ENCODE peak calls at places on chromosomes 16 and 17, in four cellular contexts. W is tibial nerve; Y is body of pancreas; N is CD8-positive, alpha-beta T cell. X is an unnamed sample. For H3K4me1, the result is how much of the 10 kb centered on the place peaks cover.

GRCh38 chr16:85908444-85908843 is 9.5 kb downstream of the IRF8 start:
- DNase-seq in W (no peak), Y (no peak), N (no peak), X (no peak)

GRCh38 chr16:47037396-47037745 is 63.9 kb upstream of the DNAJA2 start:
- DNase-seq in W (no peak), Y (no peak), N (peak), X (no peak)

GRCh38 chr17:10278218-10278617 is 79.8 kb upstream of the GAS7 start:
- DNase-seq in W (no peak), Y (no peak), N (no peak), X (no peak)

GRCh38 chr17:43224146-43224705 is 4.2 kb downstream of the CCDC200 start:
- DNase-seq in W (peak), Y (no peak), N (no peak), X (no peak)

GRCh38 chr17:3818786-3819185 is 17.8 kb upstream of the ITGAE start:
- DNase-seq in W (no peak), Y (no peak), N (no peak), X (no peak)

GRCh38 chr16:89022051-89022836 is 45.2 kb upstream of the CBFA2T3 start:
- DNase-seq in W (no peak), Y (no peak), N (no peak), X (no peak)

GRCh38 chr16:23270654-23271053 is 31.4 kb upstream of the SCNN1B start:
- DNase-seq in W (no peak), Y (no peak), N (no peak), X (no peak)

GRCh38 chr16:80369138-80369537 is 171.7 kb upstream of the DYNLRB2 start:
- DNase-seq in W (no peak), Y (no peak), N (no peak), X (no peak)

GRCh38 chr17:40309031-40309937 is at the start of gene RARA:
- DNase-seq in W (no peak), Y (peak), N (peak), X (no peak)

GRCh38 chr17:70521821-70522256 is 352.5 kb downstream of the KCNJ2 start:
- DNase-seq in W (peak), Y (peak), N (no peak), X (no peak)

GRCh38 chr17:60170835-60171752 is 21.3 kb downstream of the CA4 start:
- DNase-seq in W (no peak), Y (peak), N (no peak), X (no peak)

GRCh38 chr16:82761236-82761635 is 134.5 kb downstream of the CDH13 start:
- DNase-seq in W (peak), Y (peak), N (no peak), X (no peak)

GRCh38 chr16:50844840-50845239 is 103.0 kb downstream of the CYLD start:
- DNase-seq in W (no peak), Y (no peak), N (no peak), X (no peak)

GRCh38 chr17:48190871-48191270 is 83.3 kb downstream of the SNX11 start:
- DNase-seq in W (no peak), Y (no peak), N (no peak), X (no peak)

GRCh38 chr17:48195910-48196309 is 88.3 kb downstream of the SNX11 start:
- DNase-seq in W (no peak), Y (no peak), N (no peak), X (no peak)

GRCh38 chr17:48194097-48194550 is 86.6 kb downstream of the SNX11 start:
- DNase-seq in W (no peak), Y (no peak), N (no peak), X (no peak)

GRCh38 chr17:48191362-48191761 is 83.8 kb downstream of the SNX11 start:
- DNase-seq in W (no peak), Y (no peak), N (no peak), X (no peak)

GRCh38 chr17:48192321-48192731 is 84.8 kb downstream of the SNX11 start:
- DNase-seq in W (no peak), Y (no peak), N (no peak), X (no peak)
- H3K4me1 ChIP-seq in W (under half), Y (under half), N (under half), X (under half)

GRCh38 chr17:63552211-63552610 is 1.9 kb downstream of the DCAF7 start:
- DNase-seq in W (no peak), Y (no peak), N (no peak), X (peak)

GRCh38 chr17:63549289-63549945 is 860 bp upstream of the DCAF7 start:
- DNase-seq in W (no peak), Y (no peak), N (no peak), X (no peak)

GRCh38 chr17:63550816-63551639 is 751 bp downstream of the DCAF7 start:
- DNase-seq in W (no peak), Y (peak), N (no peak), X (peak)

GRCh38 chr17:63547083-63547523 is 3.2 kb upstream of the DCAF7 start:
- DNase-seq in W (no peak), Y (no peak), N (no peak), X (no peak)

GRCh38 chr17:63549946-63550815 is at the start of gene DCAF7:
- DNase-seq in W (peak), Y (peak), N (peak), X (peak)
- TF ChIP-seq CTCF in W (peak), Y (no peak), N (no peak), X (no peak)

DNA sequence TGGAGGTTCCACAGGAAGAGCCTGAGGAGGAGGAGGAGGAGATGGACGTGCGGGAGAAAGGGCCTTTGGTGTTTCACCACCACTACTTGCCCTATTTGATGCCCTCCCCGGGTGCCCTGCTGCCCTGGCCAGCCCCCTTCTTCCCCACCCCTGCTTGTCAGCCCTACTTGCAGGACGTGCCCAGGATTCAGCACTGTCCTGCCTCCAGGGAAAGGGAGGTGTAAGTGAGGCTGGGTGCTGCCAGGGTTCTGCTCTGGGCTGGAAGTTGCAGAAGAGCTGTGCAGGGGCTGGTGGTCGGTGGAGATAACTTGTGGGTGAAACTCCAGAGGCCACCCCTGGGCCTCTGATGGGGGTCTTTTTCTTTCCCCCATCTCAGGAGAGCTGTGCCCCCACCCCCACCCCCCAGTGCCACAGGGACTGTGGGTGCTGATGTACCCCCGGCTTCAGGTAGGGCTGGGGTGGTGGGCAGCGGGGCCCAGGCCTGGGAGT is 3.0 kb downstream of the PRR29 start:
- DNase-seq in W (no peak), Y (no peak), N (no peak), X (no peak)
- H3K27ac ChIP-seq in W (peak), Y (no peak), N (no peak), X (no peak)

DNA sequence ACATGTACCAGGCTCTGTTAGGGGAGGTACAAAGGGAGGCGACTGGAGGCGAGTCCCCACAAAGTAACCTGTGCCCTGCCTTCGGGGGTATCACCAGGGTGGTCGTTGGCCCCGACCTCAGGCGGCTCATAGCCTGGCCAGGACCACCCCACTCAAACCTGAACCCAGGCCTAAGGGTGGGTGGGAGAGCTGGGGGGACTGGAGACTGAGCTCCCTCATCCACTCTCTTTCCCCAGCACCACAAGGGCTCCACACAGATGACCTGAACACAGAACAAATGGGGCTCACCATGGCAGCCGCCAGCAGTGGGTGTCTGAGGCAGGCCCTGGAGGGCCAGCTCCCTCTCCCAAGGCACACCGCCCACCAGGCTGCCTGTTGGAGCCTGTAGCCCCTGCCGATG is 120.6 kb upstream of the TNRC6C start:
- DNase-seq in W (no peak), Y (no peak), N (no peak), X (no peak)
- H3K4me1 ChIP-seq in W (under half), Y (under half), N (under half), X (under half)

X was measured in breast epithelium.